ENCODE peak calls at places on chromosome 13, in six cellular contexts. T is BJ, W is Panc1, A is ascending aorta, U is uterus, R is neural progenitor cell. G is an unnamed sample.
A peak's percentile ranks its signal among the peaks of the same experiment; 100 is the strongest.

GRCh38 chr13:93116809-93117208 is 109.8 kb upstream of the GPC6 start:
- DNase-seq in T (no peak), W (no peak), A (no peak), U (no peak), R (no peak), G (no peak)

GRCh38 chr13:25281193-25281936 is 5.9 kb downstream of the MTMR6 start:
- DNase-seq in T (no peak), W (no peak), A (no peak), U (no peak), R (no peak), G (no peak)

GRCh38 chr13:41061075-41061913 is at the start of gene WBP4:
- DNase-seq in T (peak; percentile 55), W (peak; percentile 73), A (peak; percentile 96), U (peak; percentile 95), R (peak; percentile 97), G (peak; percentile 80)

GRCh38 chr13:41458187-41458938 is 1.0 kb downstream of the RGCC start:
- DNase-seq in T (no peak), W (no peak), A (no peak), U (no peak), R (peak; percentile 54), G (no peak)

GRCh38 chr13:36709136-36709895 is 35.5 kb downstream of the SERTM1 start:
- DNase-seq in T (no peak), W (no peak), A (no peak), U (no peak), R (no peak), G (no peak)

GRCh38 chr13:94309997-94310842 is 169.3 kb downstream of the DCT start:
- DNase-seq in T (peak; percentile 63), W (no peak), A (no peak), U (no peak), R (no peak), G (peak; percentile 38)

GRCh38 chr13:75762066-75762937 is 126.2 kb downstream of the LMO7 start:
- DNase-seq in T (no peak), W (no peak), A (no peak), U (no peak), R (no peak), G (peak; percentile 26)

GRCh38 chr13:76350399-76350798 is 535.8 kb downstream of the KCTD12 start:
- DNase-seq in T (no peak), W (no peak), A (no peak), U (no peak), R (no peak), G (no peak)

GRCh38 chr13:114145256-114145655 is 12.8 kb upstream of the RASA3 start:
- DNase-seq in T (no peak), W (no peak), A (peak; percentile 56), U (no peak), R (peak; percentile 1), G (no peak)

GRCh38 chr13:22235285-22235949 is 564.5 kb downstream of the FGF9 start:
- DNase-seq in T (no peak), W (no peak), A (no peak), U (no peak), R (peak; percentile 25), G (no peak)

GRCh38 chr13:62629618-62630017 is 1214.0 kb upstream of the PCDH20 start:
- DNase-seq in T (no peak), W (no peak), A (no peak), U (no peak), R (no peak), G (no peak)

GRCh38 chr13:99481357-99481756 is 19.9 kb upstream of the TM9SF2 start:
- DNase-seq in T (no peak), W (no peak), A (no peak), U (no peak), R (no peak), G (no peak)

GRCh38 chr13:50387124-50387581 is 371.9 kb downstream of the KCNRG start:
- DNase-seq in T (no peak), W (no peak), A (peak; percentile 65), U (peak; percentile 34), R (peak; percentile 75), G (no peak)

GRCh38 chr13:80817979-80818378 is 477.1 kb upstream of the SPRY2 start:
- DNase-seq in T (no peak), W (no peak), A (no peak), U (no peak), R (no peak), G (no peak)

GRCh38 chr13:50587839-50588373 is 255.6 kb downstream of the DLEU7 start:
- DNase-seq in T (no peak), W (no peak), A (no peak), U (no peak), R (no peak), G (no peak)

GRCh38 chr13:33016414-33017409 is at the start of gene KL:
- DNase-seq in T (no peak), W (no peak), A (no peak), U (no peak), R (peak; percentile 53), G (no peak)

GRCh38 chr13:99585609-99586008 is 84.3 kb downstream of the TM9SF2 start:
- DNase-seq in T (no peak), W (no peak), A (no peak), U (no peak), R (no peak), G (no peak)

GRCh38 chr13:48165063-48165462 is 67.9 kb upstream of the ITM2B start:
- DNase-seq in T (no peak), W (no peak), A (no peak), U (no peak), R (no peak), G (no peak)

GRCh38 chr13:97423300-97424045 is 10.5 kb upstream of the RAP2A start:
- DNase-seq in T (no peak), W (no peak), A (no peak), U (no peak), R (no peak), G (no peak)

GRCh38 chr13:67094952-67095351 is 135.2 kb downstream of the PCDH9 start:
- DNase-seq in T (no peak), W (no peak), A (no peak), U (no peak), R (no peak), G (no peak)

GRCh38 chr13:73417012-73417615 is 358.3 kb downstream of the KLF5 start:
- DNase-seq in T (no peak), W (no peak), A (no peak), U (no peak), R (peak; percentile 11), G (no peak)

GRCh38 chr13:35630551-35631275 is 154.2 kb upstream of the MAB21L1 start:
- DNase-seq in T (no peak), W (no peak), A (no peak), U (no peak), R (peak; percentile 83), G (no peak)

GRCh38 chr13:112103971-112104872 is 37.3 kb downstream of the SOX1 start:
- DNase-seq in T (no peak), W (no peak), A (no peak), U (no peak), R (peak; percentile 99), G (no peak)

DNA sequence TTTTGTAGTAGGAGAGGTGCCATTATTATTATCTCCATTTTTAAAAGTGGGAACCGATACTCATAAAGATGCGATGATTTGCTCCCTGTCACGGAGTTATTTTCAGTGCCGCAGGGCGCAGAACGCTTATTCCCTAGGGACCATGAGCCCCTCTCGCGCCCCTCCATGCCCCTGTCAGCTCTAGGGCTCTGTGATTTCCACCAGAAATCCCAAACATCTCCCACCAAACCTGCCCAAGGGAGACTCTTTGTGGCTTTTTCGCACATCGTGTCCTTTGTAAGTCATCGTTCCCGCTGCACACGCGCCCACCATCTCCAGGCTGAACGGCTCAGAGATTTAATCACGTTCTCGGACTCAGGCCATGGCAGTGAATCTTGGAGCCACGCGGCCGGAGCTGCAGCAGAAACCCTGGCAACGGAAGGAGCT is 105.1 kb downstream of the DNAJC15 start:
- DNase-seq in T (no peak), W (no peak), A (no peak), U (peak; percentile 22), R (no peak), G (no peak)
- H3K4me3 ChIP-seq in T (no peak overlapping the region), W (no peak overlapping the region), A (no peak overlapping the region), U (no peak overlapping the region), R (no peak overlapping the region), G (no peak overlapping the region)

GRCh38 chr13:20960663-20961309 is 58.2 kb upstream of the XPO4 start:
- DNase-seq in T (no peak), W (no peak), A (no peak), U (no peak), R (no peak), G (no peak)
- H3K4me3 ChIP-seq in T (no peak overlapping the region), W (peak overlapping the region; percentile 14), A (no peak overlapping the region), U (no peak overlapping the region), R (no peak overlapping the region), G (no peak overlapping the region)

GRCh38 chr13:104565888-104566287 is 1499.7 kb upstream of the SLC10A2 start:
- DNase-seq in T (no peak), W (no peak), A (no peak), U (no peak), R (no peak), G (no peak)

GRCh38 chr13:104571890-104572229 is 1505.6 kb upstream of the SLC10A2 start:
- DNase-seq in T (no peak), W (no peak), A (no peak), U (no peak), R (no peak), G (no peak)

GRCh38 chr13:104577029-104577820 is 1511.0 kb upstream of the SLC10A2 start:
- DNase-seq in T (no peak), W (no peak), A (no peak), U (no peak), R (no peak), G (no peak)

GRCh38 chr13:104567114-104567513 is 1500.9 kb upstream of the SLC10A2 start:
- DNase-seq in T (no peak), W (no peak), A (no peak), U (no peak), R (no peak), G (no peak)

GRCh38 chr13:104571161-104571889 is 1505.1 kb upstream of the SLC10A2 start:
- DNase-seq in T (peak; percentile 60), W (peak; percentile 42), A (peak; percentile 91), U (peak; percentile 44), R (peak; percentile 72), G (no peak)
- H3K4me3 ChIP-seq in T (no peak overlapping the region), W (no peak overlapping the region), A (no peak overlapping the region), U (no peak overlapping the region), R (no peak overlapping the region), G (no peak overlapping the region)

DNA sequence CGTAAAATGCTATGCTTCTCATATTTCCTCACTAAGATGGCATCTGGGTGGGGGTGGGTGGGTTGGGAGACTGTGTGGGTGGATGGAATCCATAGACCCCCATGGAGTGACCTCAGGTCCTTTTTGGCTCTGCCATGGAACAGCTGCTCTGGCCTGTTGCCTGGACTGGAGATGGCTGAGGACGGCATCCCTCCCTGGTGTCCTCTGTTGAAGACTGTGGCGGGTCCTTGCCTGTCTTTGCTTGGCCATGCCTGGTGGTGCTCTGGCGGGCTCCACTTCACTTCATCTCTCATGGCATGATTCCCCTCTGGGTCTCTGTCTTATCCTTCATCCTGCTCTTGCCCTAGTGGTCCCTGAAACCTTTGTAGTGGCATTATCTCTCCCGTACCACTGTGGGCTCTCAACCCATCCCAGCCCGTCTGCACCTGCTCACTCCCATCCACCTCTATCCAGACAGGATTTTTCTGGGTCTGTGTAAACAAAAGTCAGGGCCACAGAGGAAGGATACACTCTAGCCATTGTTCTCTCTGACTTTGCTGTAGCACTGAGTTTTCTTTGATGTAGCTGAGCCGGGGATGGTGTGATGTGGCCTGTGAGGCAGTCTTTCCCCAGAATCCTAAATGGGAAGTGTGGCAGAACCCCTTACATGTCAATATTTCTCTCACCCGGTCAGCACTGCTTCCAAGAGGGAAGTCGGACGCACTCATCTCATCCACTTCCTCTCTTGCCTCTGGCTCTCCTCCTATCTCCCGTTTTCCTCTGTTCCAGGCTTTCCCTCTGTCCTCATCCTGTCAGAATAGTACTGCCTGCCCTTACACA is 36.1 kb downstream of the WDFY2 start:
- DNase-seq in T (no peak), W (no peak), A (no peak), U (peak; percentile 31), R (no peak), G (no peak)
- H3K4me3 ChIP-seq in T (no peak overlapping the region), W (no peak overlapping the region), A (no peak overlapping the region), U (no peak overlapping the region), R (no peak overlapping the region), G (no peak overlapping the region)

G was measured in keratinocyte.